ENCODE peak calls at places on chromosome X, in four cellular contexts. One of them, this sample, is unnamed.

GRCh38 chrX:13357925-13358324 is 38.1 kb upstream of the ATXN3L start:
- DNase-seq in GM12878: no peak
- DNase-seq in HepG2: no peak
- DNase-seq in SK-N-SH: no peak
- DNase-seq in this sample: no peak

GRCh38 chrX:76172325-76172887 is 456 bp upstream of the PBDC1 start:
- DNase-seq in SK-N-SH: no peak
- DNase-seq in HepG2: no peak
- DNase-seq in GM12878: no peak
- DNase-seq in this sample: no peak

GRCh38 chrX:35016051-35016450 is 73.5 kb downstream of the FAM47B start:
- DNase-seq in SK-N-SH: no peak
- DNase-seq in HepG2: no peak
- DNase-seq in GM12878: no peak
- DNase-seq in this sample: no peak

GRCh38 chrX:9534686-9535085 is 69.8 kb downstream of the TBL1X start:
- DNase-seq in SK-N-SH: no peak
- DNase-seq in HepG2: peak; percentile 9
- DNase-seq in GM12878: no peak
- DNase-seq in this sample: no peak

GRCh38 chrX:45803383-45803921 is 602.8 kb upstream of the DIPK2B start:
- DNase-seq in SK-N-SH: no peak
- DNase-seq in GM12878: no peak
- DNase-seq in HepG2: no peak
- DNase-seq in this sample: no peak

GRCh38 chrX:13891367-13892146 is 74.7 kb upstream of the GPM6B start:
- DNase-seq in HepG2: no peak
- DNase-seq in SK-N-SH: no peak
- DNase-seq in GM12878: no peak
- DNase-seq in this sample: no peak

GRCh38 chrX:39627257-39627656 is 470.5 kb downstream of the BCOR start:
- DNase-seq in SK-N-SH: peak; percentile 25
- DNase-seq in GM12878: no peak
- DNase-seq in HepG2: no peak
- DNase-seq in this sample: no peak

GRCh38 chrX:7090506-7091095 is 56.9 kb upstream of the STS start:
- DNase-seq in GM12878: no peak
- DNase-seq in SK-N-SH: no peak
- DNase-seq in HepG2: peak; percentile 58
- DNase-seq in this sample: peak; percentile 23

GRCh38 chrX:87528487-87528886 is 10.9 kb downstream of the KLHL4 start:
- DNase-seq in HepG2: no peak
- DNase-seq in GM12878: no peak
- DNase-seq in SK-N-SH: no peak
- DNase-seq in this sample: no peak

GRCh38 chrX:151741606-151742005 is 7.1 kb downstream of the CNGA2 start:
- DNase-seq in HepG2: no peak
- DNase-seq in GM12878: no peak
- DNase-seq in SK-N-SH: no peak
- DNase-seq in this sample: no peak

GRCh38 chrX:80021611-80022010 is 7.1 kb downstream of the TBX22 start:
- DNase-seq in HepG2: no peak
- DNase-seq in GM12878: no peak
- DNase-seq in SK-N-SH: peak; percentile 13
- DNase-seq in this sample: no peak

GRCh38 chrX:22249371-22249770 is 23.3 kb upstream of the CBLL2 start:
- DNase-seq in HepG2: no peak
- DNase-seq in SK-N-SH: no peak
- DNase-seq in GM12878: no peak
- DNase-seq in this sample: no peak

GRCh38 chrX:54093159-54093558 is 48.9 kb upstream of the PHF8 start:
- DNase-seq in SK-N-SH: no peak
- DNase-seq in GM12878: no peak
- DNase-seq in HepG2: no peak
- DNase-seq in this sample: no peak

GRCh38 chrX:96182366-96182765 is 502.3 kb upstream of the DIAPH2 start:
- DNase-seq in HepG2: peak; percentile 2
- DNase-seq in SK-N-SH: peak; percentile 0
- DNase-seq in GM12878: no peak
- DNase-seq in this sample: no peak

GRCh38 chrX:103529550-103529949 is 10.3 kb upstream of the RAB40A start:
- DNase-seq in GM12878: no peak
- DNase-seq in HepG2: no peak
- DNase-seq in SK-N-SH: no peak
- DNase-seq in this sample: no peak

GRCh38 chrX:103533428-103534216 is 14.3 kb upstream of the RAB40A start:
- DNase-seq in GM12878: peak; percentile 21
- DNase-seq in SK-N-SH: peak; percentile 25
- DNase-seq in HepG2: peak; percentile 43
- DNase-seq in this sample: peak; percentile 8

GRCh38 chrX:103535206-103535605 is 15.9 kb upstream of the RAB40A start:
- DNase-seq in HepG2: no peak
- DNase-seq in SK-N-SH: no peak
- DNase-seq in GM12878: no peak
- DNase-seq in this sample: no peak

GRCh38 chrX:103530540-103530939 is 11.3 kb upstream of the RAB40A start:
- DNase-seq in SK-N-SH: no peak
- DNase-seq in HepG2: no peak
- DNase-seq in GM12878: no peak
- DNase-seq in this sample: no peak

GRCh38 chrX:103531002-103531401 is 11.7 kb upstream of the RAB40A start:
- DNase-seq in GM12878: no peak
- DNase-seq in HepG2: no peak
- DNase-seq in SK-N-SH: no peak
- DNase-seq in this sample: no peak
- TF ChIP-seq MAX in GM12878: no peak
- TF ChIP-seq MAX in HepG2: no peak
- TF ChIP-seq MAX in SK-N-SH: peak; percentile 61
- TF ChIP-seq MAX in this sample: no peak

GRCh38 chrX:16826207-16826606 is 39.9 kb downstream of the TXLNG start:
- DNase-seq in SK-N-SH: peak; percentile 44
- DNase-seq in GM12878: no peak
- DNase-seq in HepG2: peak; percentile 78
- DNase-seq in this sample: peak; percentile 72
- TF ChIP-seq SMC3 in SK-N-SH: peak; percentile 64
- TF ChIP-seq SMC3 in GM12878: peak; percentile 27
- TF ChIP-seq SMC3 in HepG2: peak; percentile 26
- TF ChIP-seq SMC3 in this sample: no peak

DNA sequence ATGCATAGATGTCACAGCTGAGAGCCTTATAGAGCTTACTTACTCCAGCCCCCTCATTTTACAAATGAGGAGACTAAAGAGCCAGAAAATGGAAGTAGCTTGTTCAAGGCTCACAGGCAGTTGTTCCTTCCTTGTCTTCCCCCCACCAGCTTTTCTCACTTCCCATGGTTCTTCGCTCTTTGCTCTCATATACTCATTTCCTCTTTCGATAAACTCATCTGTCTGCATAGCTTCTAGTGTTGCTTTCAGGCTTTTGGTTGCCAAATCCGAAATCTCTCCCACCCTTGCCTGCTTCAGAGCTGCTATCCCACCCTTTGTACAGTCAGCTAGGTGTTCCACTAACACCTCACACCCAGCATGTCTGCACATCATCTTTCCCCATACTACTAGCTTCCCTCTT is 25.0 kb upstream of the GJB1 start:
- DNase-seq in HepG2: no peak
- DNase-seq in GM12878: peak; percentile 56
- DNase-seq in SK-N-SH: no peak
- DNase-seq in this sample: no peak
- TF ChIP-seq MAX in HepG2: no peak
- TF ChIP-seq MAX in GM12878: no peak
- TF ChIP-seq MAX in SK-N-SH: no peak
- TF ChIP-seq MAX in this sample: no peak

GRCh38 chrX:17415242-17415815 is 40.3 kb downstream of the NHS start:
- DNase-seq in SK-N-SH: no peak
- DNase-seq in HepG2: no peak
- DNase-seq in GM12878: no peak
- DNase-seq in this sample: no peak
- TF ChIP-seq SMC3 in SK-N-SH: no peak
- TF ChIP-seq SMC3 in HepG2: no peak
- TF ChIP-seq SMC3 in GM12878: no peak
- TF ChIP-seq SMC3 in this sample: no peak

DNA sequence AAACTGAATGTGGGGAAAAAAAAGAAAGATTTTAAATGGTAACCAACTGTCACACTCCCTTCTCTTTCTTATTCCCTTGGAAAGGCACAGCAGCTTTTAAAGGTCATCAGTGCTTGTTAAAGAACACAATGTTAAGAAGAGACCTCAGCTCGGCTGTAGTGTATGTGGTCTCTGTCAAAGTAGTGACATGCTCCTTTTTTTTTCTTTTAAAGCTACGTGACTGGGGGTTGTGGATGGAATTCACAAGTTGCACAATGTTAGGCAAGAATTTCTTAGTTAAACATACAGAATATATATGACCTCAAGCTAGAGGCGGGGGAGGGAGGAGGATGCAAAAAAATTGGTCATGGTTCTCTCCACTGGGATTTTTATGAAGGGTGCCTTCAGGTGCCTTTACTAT is 45.6 kb downstream of the OCRL start:
- DNase-seq in HepG2: peak; percentile 83
- DNase-seq in SK-N-SH: no peak
- DNase-seq in GM12878: no peak
- DNase-seq in this sample: no peak
- TF ChIP-seq MAX in HepG2: peak; percentile 34
- TF ChIP-seq MAX in SK-N-SH: no peak
- TF ChIP-seq MAX in GM12878: no peak
- TF ChIP-seq MAX in this sample: no peak

GRCh38 chrX:15468036-15468435 is 25.1 kb downstream of the PIR start:
- DNase-seq in GM12878: no peak
- DNase-seq in HepG2: no peak
- DNase-seq in SK-N-SH: peak; percentile 43
- DNase-seq in this sample: no peak
- TF ChIP-seq SMC3 in GM12878: peak; percentile 71
- TF ChIP-seq SMC3 in HepG2: no peak
- TF ChIP-seq SMC3 in SK-N-SH: peak; percentile 87
- TF ChIP-seq SMC3 in this sample: no peak

GRCh38 chrX:69306063-69306404 is 140.8 kb upstream of the PJA1 start:
- DNase-seq in SK-N-SH: no peak
- DNase-seq in HepG2: no peak
- DNase-seq in GM12878: no peak
- DNase-seq in this sample: no peak

GRCh38 chrX:69307736-69308135 is 142.5 kb upstream of the PJA1 start:
- DNase-seq in SK-N-SH: no peak
- DNase-seq in HepG2: no peak
- DNase-seq in GM12878: no peak
- DNase-seq in this sample: no peak

GRCh38 chrX:69307029-69307428 is 141.8 kb upstream of the PJA1 start:
- DNase-seq in GM12878: no peak
- DNase-seq in HepG2: no peak
- DNase-seq in SK-N-SH: no peak
- DNase-seq in this sample: no peak

GRCh38 chrX:69309074-69309792 is 144.0 kb upstream of the PJA1 start:
- DNase-seq in SK-N-SH: no peak
- DNase-seq in GM12878: no peak
- DNase-seq in HepG2: peak; percentile 71
- DNase-seq in this sample: no peak

DNA sequence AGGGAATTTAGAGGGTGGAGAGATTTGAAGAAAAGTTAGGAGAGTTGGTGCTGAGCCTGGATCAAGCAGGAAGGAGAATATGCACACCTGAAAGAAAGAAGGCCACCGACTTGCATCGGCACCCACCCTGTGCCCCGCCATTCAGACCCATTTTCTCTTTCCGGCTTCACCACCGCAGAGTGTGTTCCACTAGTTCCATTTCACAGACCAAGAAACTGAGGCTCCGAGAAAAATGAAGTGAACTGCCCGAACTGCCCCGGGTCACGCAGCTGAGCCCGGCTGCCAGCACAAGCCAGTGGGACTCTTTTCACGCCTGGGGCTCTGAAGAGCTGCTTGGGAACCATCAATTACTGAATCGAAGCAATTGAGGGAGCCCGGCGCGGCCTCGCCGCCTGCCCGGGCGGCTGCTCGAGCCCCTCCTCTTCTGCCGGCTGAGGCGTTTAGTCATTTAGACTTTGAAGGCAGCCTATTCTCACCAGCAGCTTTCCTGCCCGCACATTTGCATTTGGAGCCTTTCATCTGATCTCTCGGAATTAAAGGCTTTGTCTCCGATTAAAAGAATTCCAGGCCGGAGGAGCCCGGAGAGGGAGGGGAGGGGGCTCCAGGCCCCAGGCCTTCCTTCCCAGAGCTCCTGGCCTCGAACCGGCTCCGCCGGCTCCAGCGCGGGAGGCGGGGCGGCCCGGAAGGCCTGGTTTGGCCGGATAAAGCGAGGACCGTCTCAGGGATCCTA is 140.2 kb upstream of the PJA1 start:
- DNase-seq in SK-N-SH: no peak
- DNase-seq in GM12878: no peak
- DNase-seq in HepG2: no peak
- DNase-seq in this sample: no peak
- TF ChIP-seq MAX in SK-N-SH: no peak
- TF ChIP-seq MAX in GM12878: no peak
- TF ChIP-seq MAX in HepG2: no peak
- TF ChIP-seq MAX in this sample: no peak

GRCh38 chrX:113973706-113974105 is 610.2 kb upstream of the HTR2C start:
- DNase-seq in GM12878: no peak
- DNase-seq in SK-N-SH: no peak
- DNase-seq in HepG2: no peak
- DNase-seq in this sample: no peak
- TF ChIP-seq SMC3 in GM12878: no peak
- TF ChIP-seq SMC3 in SK-N-SH: no peak
- TF ChIP-seq SMC3 in HepG2: no peak
- TF ChIP-seq SMC3 in this sample: no peak

GRCh38 chrX:3638280-3638873 is 75.1 kb downstream of the PRKX start:
- DNase-seq in SK-N-SH: peak; percentile 57
- DNase-seq in HepG2: peak; percentile 11
- DNase-seq in GM12878: peak; percentile 16
- DNase-seq in this sample: peak; percentile 37

GRCh38 chrX:3636803-3637202 is 76.6 kb downstream of the PRKX start:
- DNase-seq in SK-N-SH: no peak
- DNase-seq in GM12878: no peak
- DNase-seq in HepG2: no peak
- DNase-seq in this sample: no peak

DNA sequence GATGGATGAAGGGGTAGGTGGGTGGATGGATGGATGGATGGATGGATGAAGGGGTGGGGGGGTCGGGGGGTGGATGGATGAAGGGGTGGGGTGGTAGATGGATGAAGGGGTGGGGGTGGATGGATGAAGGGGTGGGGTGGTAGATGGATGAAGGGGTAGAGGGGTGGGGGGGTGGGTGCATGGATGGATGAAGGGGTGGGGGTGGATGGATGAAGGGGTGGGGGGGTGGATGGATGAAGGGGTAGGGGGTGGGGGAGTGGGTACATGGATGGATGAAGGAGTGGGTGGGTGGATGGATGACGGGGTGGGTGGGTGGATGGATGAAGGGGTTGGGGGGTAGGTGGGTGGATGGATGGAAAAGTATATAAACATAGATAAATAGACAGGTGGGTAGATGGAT is 74.2 kb downstream of the PRKX start:
- DNase-seq in HepG2: no peak
- DNase-seq in GM12878: no peak
- DNase-seq in SK-N-SH: peak; percentile 28
- DNase-seq in this sample: no peak
- TF ChIP-seq MAX in HepG2: no peak
- TF ChIP-seq MAX in GM12878: no peak
- TF ChIP-seq MAX in SK-N-SH: no peak
- TF ChIP-seq MAX in this sample: no peak